ENCODE peak calls at places on chromosomes 2 and 18, in four cellular contexts. A is IMR-90, Z is right lobe of liver, L is adrenal gland. S is an unnamed sample.

GRCh38 chr2:133733856-133734255 is 165.6 kb upstream of the NCKAP5 start:
- DNase-seq in A (peak), Z (no peak), L (no peak), S (no peak)

GRCh38 chr2:141200191-141200590 is 930.6 kb downstream of the LRP1B start:
- DNase-seq in A (no peak), Z (no peak), L (no peak), S (no peak)

GRCh38 chr2:222791946-222792649 is 68.7 kb upstream of the ACSL3 start:
- DNase-seq in A (no peak), Z (peak), L (peak), S (no peak)

GRCh38 chr2:75666821-75667344 is 20.3 kb downstream of the MRPL19 start:
- DNase-seq in A (no peak), Z (no peak), L (no peak), S (no peak)

GRCh38 chr2:208101716-208102631 is 22.4 kb downstream of the CRYGD start:
- DNase-seq in A (peak), Z (no peak), L (no peak), S (no peak)

GRCh38 chr2:121897335-121897970 is 142.0 kb downstream of the TSN start:
- DNase-seq in A (peak), Z (no peak), L (no peak), S (no peak)

GRCh38 chr2:96856776-96857673 is 791 bp downstream of the ANKRD39 start:
- DNase-seq in A (no peak), Z (no peak), L (no peak), S (no peak)

GRCh38 chr2:197433770-197434438 is 924 bp downstream of the SF3B1 start:
- DNase-seq in A (peak), Z (no peak), L (no peak), S (no peak)

GRCh38 chr18:23627325-23627724 is 35.4 kb downstream of the ANKRD29 start:
- DNase-seq in A (peak), Z (no peak), L (no peak), S (no peak)

GRCh38 chr2:105744909-105745853 is at the start of gene NCK2:
- DNase-seq in A (peak), Z (peak), L (peak), S (no peak)

GRCh38 chr18:25164837-25165791 is 186.9 kb downstream of the ZNF521 start:
- DNase-seq in A (peak), Z (no peak), L (no peak), S (no peak)

DNA sequence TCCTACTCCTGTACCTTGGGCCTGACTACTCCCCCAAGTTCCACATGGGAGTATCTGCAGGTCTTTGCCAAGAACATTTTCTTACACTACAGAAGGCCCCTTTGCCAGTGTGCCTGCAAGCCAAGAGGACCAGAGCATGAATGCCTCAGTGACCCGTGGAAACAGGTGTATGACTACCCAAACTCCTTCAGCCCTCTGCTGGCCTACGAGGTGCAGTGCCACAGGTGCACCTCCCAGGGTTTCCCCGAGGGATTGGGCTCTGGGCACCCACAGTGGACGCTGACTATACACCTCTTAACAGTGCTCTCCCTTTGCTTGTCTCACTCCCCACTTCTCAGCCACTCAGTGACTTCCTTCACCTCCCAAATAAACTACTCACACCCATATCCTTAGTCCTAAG is 91.4 kb downstream of the COL6A3 start:
- DNase-seq in A (no peak), Z (no peak), L (no peak), S (no peak)
- TF ChIP-seq CTCF in A (peak), Z (peak), L (peak), S (peak)

GRCh38 chr18:13287372-13287771 is 68.8 kb downstream of the LDLRAD4 start:
- DNase-seq in A (no peak), Z (no peak), L (no peak), S (peak)
- TF ChIP-seq CTCF in A (no peak), Z (no peak), L (peak), S (no peak)

DNA sequence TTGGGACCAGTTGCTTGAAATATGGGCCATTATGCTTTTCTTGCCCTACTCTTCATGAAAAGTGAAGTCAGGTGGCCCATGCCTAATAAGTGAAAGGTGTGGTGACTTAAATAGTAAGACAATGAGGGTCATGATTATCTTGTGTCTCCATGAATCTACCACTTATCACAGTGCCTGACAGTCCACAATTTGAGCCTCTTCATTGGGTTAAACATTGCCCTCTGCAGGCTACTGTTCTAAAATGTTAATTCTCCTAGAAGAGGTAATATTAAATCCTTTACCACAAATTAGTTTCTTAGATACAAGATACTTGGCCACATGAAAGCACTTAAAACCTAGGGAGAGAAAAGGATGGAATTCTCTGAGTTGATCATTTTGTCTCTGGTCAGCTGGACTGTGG is 4.0 kb downstream of the EGR4 start:
- DNase-seq in A (no peak), Z (no peak), L (no peak), S (no peak)
- TF ChIP-seq CTCF in A (no peak), Z (no peak), L (no peak), S (no peak)

DNA sequence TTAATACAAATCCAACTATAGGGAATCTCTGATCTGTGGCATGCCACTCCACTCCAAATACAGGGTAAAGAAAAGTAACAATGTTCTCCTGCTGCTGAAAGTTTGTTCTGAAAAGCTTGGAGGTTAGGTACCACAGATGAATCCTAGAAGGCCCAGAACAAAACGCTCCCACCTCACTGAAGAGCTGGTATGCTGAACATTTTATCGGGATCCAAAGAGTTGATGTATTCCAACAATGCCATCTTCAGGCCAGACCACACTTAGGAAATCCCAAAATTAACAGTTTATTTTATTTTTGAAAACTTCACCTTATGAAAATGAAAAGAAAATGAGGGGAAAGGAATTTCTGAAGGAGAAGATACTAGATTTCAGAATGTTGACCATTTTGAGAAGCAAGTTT is 145.1 kb upstream of the CDH19 start:
- DNase-seq in A (no peak), Z (no peak), L (no peak), S (no peak)
- TF ChIP-seq CTCF in A (no peak), Z (peak), L (peak), S (peak)

DNA sequence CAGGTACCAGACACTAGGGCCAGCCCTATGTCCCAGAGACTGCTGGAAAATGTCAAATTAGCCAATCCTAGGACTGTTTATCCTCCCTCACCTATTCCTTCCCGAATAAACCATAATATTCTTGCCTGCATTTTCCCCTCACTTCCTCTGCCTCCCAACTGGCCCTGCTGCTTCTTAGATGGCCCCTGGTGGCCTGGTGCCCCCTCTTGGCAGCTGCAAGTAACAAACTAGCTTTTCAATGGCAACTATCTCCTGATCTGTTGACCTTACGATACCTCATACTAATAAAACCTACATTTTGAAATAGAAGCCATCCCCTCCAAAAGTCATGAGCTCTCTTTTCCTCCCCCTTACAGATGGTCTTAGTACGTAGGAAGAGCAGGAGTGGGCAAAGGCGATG is 132.0 kb downstream of the ALPK2 start:
- DNase-seq in A (no peak), Z (no peak), L (no peak), S (no peak)
- TF ChIP-seq CTCF in A (no peak), Z (peak), L (no peak), S (peak)

GRCh38 chr18:12281861-12282260 is 26.2 kb upstream of the TUBB6 start:
- DNase-seq in A (no peak), Z (no peak), L (no peak), S (no peak)

GRCh38 chr18:12278153-12278764 is 24.1 kb downstream of the CIDEA start:
- DNase-seq in A (peak), Z (no peak), L (no peak), S (no peak)

GRCh38 chr18:12279781-12280531 is 25.8 kb downstream of the CIDEA start:
- DNase-seq in A (no peak), Z (no peak), L (no peak), S (no peak)

GRCh38 chr18:12276736-12277554 is 22.8 kb downstream of the CIDEA start:
- DNase-seq in A (peak), Z (no peak), L (no peak), S (no peak)

GRCh38 chr18:12278765-12279682 is 24.9 kb downstream of the CIDEA start:
- DNase-seq in A (peak), Z (peak), L (peak), S (no peak)
- TF ChIP-seq CTCF in A (peak), Z (no peak), L (no peak), S (peak)

GRCh38 chr2:176097820-176098365 is 1.7 kb upstream of the HOXD12 start:
- DNase-seq in A (no peak), Z (no peak), L (no peak), S (no peak)
- TF ChIP-seq CTCF in A (no peak), Z (no peak), L (no peak), S (peak)

GRCh38 chr18:78754311-78755043 is 225.1 kb upstream of the SALL3 start:
- DNase-seq in A (no peak), Z (peak), L (no peak), S (peak)
- TF ChIP-seq CTCF in A (no peak), Z (no peak), L (no peak), S (no peak)

GRCh38 chr2:127590386-127591190 is 55.1 kb downstream of the MYO7B start:
- DNase-seq in A (no peak), Z (peak), L (no peak), S (peak)

GRCh38 chr2:127589358-127589757 is 53.9 kb downstream of the MYO7B start:
- DNase-seq in A (no peak), Z (peak), L (no peak), S (peak)

GRCh38 chr2:127589876-127590275 is 54.4 kb downstream of the MYO7B start:
- DNase-seq in A (no peak), Z (peak), L (no peak), S (peak)

GRCh38 chr2:127592761-127593227 is 53.2 kb upstream of the GPR17 start:
- DNase-seq in A (no peak), Z (peak), L (no peak), S (peak)

GRCh38 chr2:127591221-127591923 is 54.6 kb upstream of the GPR17 start:
- DNase-seq in A (peak), Z (peak), L (peak), S (peak)
- TF ChIP-seq CTCF in A (peak), Z (peak), L (peak), S (peak)

GRCh38 chr2:26316041-26316440 is 29.9 kb upstream of the SELENOI start:
- DNase-seq in A (no peak), Z (no peak), L (no peak), S (no peak)
- TF ChIP-seq CTCF in A (no peak), Z (no peak), L (no peak), S (peak)

S was measured in chondrocyte.